ENCODE peak calls at places on chromosomes 2 and 18, in eight cellular contexts. K, D, P, Y, I, T, H and E are unnamed samples.

GRCh38 chr18:77374106-77374505 is 124.5 kb downstream of the GALR1 start:
- DNase-seq in I (no peak), H (no peak), P (no peak), K (no peak), Y (no peak), D (no peak), T (no peak), E (no peak)

GRCh38 chr2:133642831-133643230 is 74.6 kb upstream of the NCKAP5 start:
- DNase-seq in K (no peak), H (no peak), D (no peak), Y (no peak), T (no peak), I (no peak), P (no peak), E (no peak)

GRCh38 chr2:44191739-44192138 is 23.1 kb downstream of the PPM1B start:
- DNase-seq in P (no peak), Y (no peak), H (no peak), K (no peak), T (no peak), I (no peak), D (no peak), E (no peak)

GRCh38 chr2:190344275-190344827 is 962 bp downstream of the INPP1 start:
- DNase-seq in I (no peak), P (no peak), Y (no peak), T (no peak), D (peak), H (peak), K (no peak), E (no peak)

GRCh38 chr2:95670686-95671085 is 78.9 kb downstream of the TRIM43 start:
- DNase-seq in H (no peak), D (no peak), Y (no peak), T (no peak), K (no peak), I (no peak), P (no peak), E (no peak)

GRCh38 chr2:62489162-62489561 is 16.8 kb downstream of the TMEM17 start:
- DNase-seq in Y (no peak), I (no peak), K (no peak), P (no peak), D (no peak), T (no peak), H (no peak), E (no peak)

GRCh38 chr2:202821538-202822160 is 49.9 kb downstream of the ICA1L start:
- DNase-seq in D (no peak), P (no peak), K (no peak), Y (no peak), I (no peak), T (no peak), H (no peak), E (no peak)

GRCh38 chr2:128215897-128216645 is 102.6 kb downstream of the HS6ST1 start:
- DNase-seq in I (no peak), H (no peak), P (no peak), K (no peak), D (no peak), T (no peak), Y (no peak), E (no peak)

GRCh38 chr18:63098014-63098981 is 221.3 kb downstream of the BCL2 start:
- DNase-seq in P (peak), D (no peak), K (no peak), Y (no peak), H (no peak), I (no peak), T (no peak), E (peak)

GRCh38 chr2:227706859-227707258 is 11.0 kb downstream of the SLC19A3 start:
- DNase-seq in Y (no peak), I (no peak), K (no peak), T (no peak), H (no peak), D (no peak), P (no peak), E (no peak)

GRCh38 chr18:62588217-62588616 is 65.4 kb downstream of the ZCCHC2 start:
- DNase-seq in K (no peak), Y (no peak), H (no peak), P (no peak), D (no peak), T (no peak), I (no peak), E (no peak)

GRCh38 chr2:219489315-219489714 is 9.4 kb upstream of the GMPPA start:
- DNase-seq in K (no peak), T (no peak), D (no peak), P (no peak), Y (no peak), I (no peak), H (no peak), E (no peak)

GRCh38 chr2:164302786-164303185 is 318.5 kb downstream of the GRB14 start:
- DNase-seq in P (no peak), D (no peak), H (no peak), K (no peak), T (no peak), Y (no peak), I (no peak), E (no peak)

GRCh38 chr2:24342110-24342910 is 18.0 kb downstream of the ITSN2 start:
- DNase-seq in D (no peak), K (no peak), I (no peak), H (no peak), T (no peak), Y (no peak), P (no peak), E (no peak)

GRCh38 chr2:196440413-196440812 is 199.1 kb upstream of the CCDC150 start:
- DNase-seq in I (no peak), Y (no peak), K (no peak), D (no peak), T (no peak), H (no peak), P (no peak), E (no peak)

GRCh38 chr18:63410792-63411191 is 11.5 kb downstream of the VPS4B start:
- DNase-seq in I (no peak), P (no peak), K (no peak), T (no peak), Y (no peak), D (peak), H (peak), E (no peak)

GRCh38 chr18:55323051-55323994 is 264.7 kb downstream of the TCF4 start:
- DNase-seq in K (no peak), Y (no peak), I (no peak), D (no peak), H (no peak), T (no peak), P (no peak), E (no peak)

GRCh38 chr2:158269143-158269542 is 167.5 kb downstream of the UPP2 start:
- DNase-seq in K (no peak), Y (no peak), H (no peak), D (no peak), P (no peak), I (no peak), T (no peak), E (no peak)

GRCh38 chr2:32135409-32135808 is 30.3 kb upstream of the SLC30A6 start:
- DNase-seq in Y (no peak), H (peak), P (no peak), T (no peak), K (no peak), D (peak), I (no peak), E (no peak)

GRCh38 chr2:121902171-121902591 is 146.7 kb downstream of the TSN start:
- DNase-seq in T (no peak), H (peak), I (no peak), K (no peak), Y (no peak), P (no peak), D (no peak), E (no peak)

GRCh38 chr2:40248294-40248693 is 203.6 kb downstream of the SLC8A1 start:
- DNase-seq in K (no peak), D (no peak), T (no peak), Y (no peak), H (no peak), I (no peak), P (no peak), E (no peak)

GRCh38 chr18:23135679-23136325 is 517 bp downstream of the CABLES1 start:
- DNase-seq in Y (no peak), T (peak), P (no peak), K (no peak), D (no peak), I (no peak), H (peak), E (peak)

GRCh38 chr2:94986392-94986963 is 39.0 kb upstream of the MAL start:
- DNase-seq in K (peak), T (peak), D (peak), I (no peak), H (peak), P (no peak), Y (no peak), E (no peak)